ENCODE peak calls at places on chromosomes 13 and 19, in five cellular contexts. W is transverse colon, D is choroid plexus epithelial cell, N is BE2C, T is thoracic aorta. B is an unnamed sample.
A peak's percentile ranks its signal among the peaks of the same experiment; 100 is the strongest.

GRCh38 chr19:33000510-33000909 is 28.5 kb downstream of the FAAP24 start:
- DNase-seq in W (no peak), D (no peak), N (no peak), T (no peak), B (no peak)

GRCh38 chr19:46862974-46863632 is 2.3 kb downstream of the ARHGAP35 start:
- DNase-seq in W (no peak), D (no peak), N (peak; percentile 38), T (no peak), B (no peak)

GRCh38 chr13:31009166-31009565 is 76.7 kb downstream of the TEX26 start:
- DNase-seq in W (no peak), D (peak; percentile 32), N (no peak), T (no peak), B (no peak)

GRCh38 chr19:38023245-38023644 is 116.2 kb downstream of the SIPA1L3 start:
- DNase-seq in W (no peak), D (peak; percentile 46), N (no peak), T (no peak), B (no peak)

GRCh38 chr13:35699181-35699580 is 222.7 kb upstream of the MAB21L1 start:
- DNase-seq in W (no peak), D (peak; percentile 37), N (no peak), T (no peak), B (no peak)

GRCh38 chr13:27403252-27403678 is 21.2 kb upstream of the GTF3A start:
- DNase-seq in W (no peak), D (peak; percentile 69), N (no peak), T (no peak), B (no peak)

GRCh38 chr13:75226092-75226491 is 255.9 kb downstream of the TBC1D4 start:
- DNase-seq in W (no peak), D (no peak), N (no peak), T (no peak), B (peak; percentile 78)

GRCh38 chr13:104301216-104301975 is 1235.2 kb upstream of the SLC10A2 start:
- DNase-seq in W (no peak), D (no peak), N (no peak), T (no peak), B (no peak)

GRCh38 chr13:92164822-92165221 is 766.4 kb downstream of the GPC5 start:
- DNase-seq in W (no peak), D (no peak), N (no peak), T (no peak), B (peak; percentile 42)

GRCh38 chr13:50129065-50129922 is 114.0 kb downstream of the KCNRG start:
- DNase-seq in W (no peak), D (peak; percentile 26), N (no peak), T (no peak), B (no peak)

GRCh38 chr19:1383014-1383310 is 745 bp upstream of the NDUFS7 start:
- DNase-seq in W (no peak), D (no peak), N (no peak), T (no peak), B (no peak)
- TF ChIP-seq CTCF in W (no peak), D (no peak), N (no peak), T (no peak), B (no peak)

GRCh38 chr19:18781885-18782527 is 9.1 kb downstream of the COMP start:
- DNase-seq in W (no peak), D (no peak), N (no peak), T (no peak), B (no peak)
- TF ChIP-seq CTCF in W (no peak), D (no peak), N (no peak), T (no peak), B (no peak)

GRCh38 chr19:35330475-35330874 is 1.5 kb downstream of the CD22 start:
- DNase-seq in W (peak; percentile 26), D (no peak), N (no peak), T (no peak), B (no peak)

GRCh38 chr19:35328851-35329285 is at the start of gene CD22:
- DNase-seq in W (no peak), D (no peak), N (no peak), T (no peak), B (no peak)

GRCh38 chr19:35329323-35329722 is 336 bp downstream of the CD22 start:
- DNase-seq in W (no peak), D (no peak), N (no peak), T (no peak), B (no peak)

GRCh38 chr19:35331551-35332214 is 2.7 kb downstream of the CD22 start:
- DNase-seq in W (no peak), D (no peak), N (no peak), T (no peak), B (no peak)

DNA sequence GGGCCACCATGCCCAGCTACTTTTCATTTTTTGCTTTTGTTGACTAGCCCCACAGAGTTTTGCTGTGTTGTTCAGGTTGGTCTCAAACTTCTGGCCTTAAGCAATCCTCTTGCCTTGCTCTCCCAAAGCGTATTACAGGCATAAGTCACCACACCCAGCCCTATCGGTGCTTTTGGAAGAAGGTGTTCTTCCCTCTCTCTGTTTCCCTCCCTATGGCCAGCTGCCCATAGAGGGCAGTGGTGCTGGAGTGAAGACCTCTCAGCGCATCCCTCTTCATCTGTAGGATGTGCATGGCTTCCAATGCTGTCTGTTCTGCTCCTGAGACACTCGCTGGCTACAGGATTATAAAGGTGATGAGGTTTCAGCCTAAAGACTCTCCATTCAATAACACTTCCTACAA is 1.3 kb upstream of the CD22 start:
- DNase-seq in W (no peak), D (peak; percentile 12), N (no peak), T (no peak), B (peak; percentile 61)
- TF ChIP-seq CTCF in W (no peak), D (peak; percentile 52), N (peak; percentile 64), T (no peak), B (peak; percentile 63)

DNA sequence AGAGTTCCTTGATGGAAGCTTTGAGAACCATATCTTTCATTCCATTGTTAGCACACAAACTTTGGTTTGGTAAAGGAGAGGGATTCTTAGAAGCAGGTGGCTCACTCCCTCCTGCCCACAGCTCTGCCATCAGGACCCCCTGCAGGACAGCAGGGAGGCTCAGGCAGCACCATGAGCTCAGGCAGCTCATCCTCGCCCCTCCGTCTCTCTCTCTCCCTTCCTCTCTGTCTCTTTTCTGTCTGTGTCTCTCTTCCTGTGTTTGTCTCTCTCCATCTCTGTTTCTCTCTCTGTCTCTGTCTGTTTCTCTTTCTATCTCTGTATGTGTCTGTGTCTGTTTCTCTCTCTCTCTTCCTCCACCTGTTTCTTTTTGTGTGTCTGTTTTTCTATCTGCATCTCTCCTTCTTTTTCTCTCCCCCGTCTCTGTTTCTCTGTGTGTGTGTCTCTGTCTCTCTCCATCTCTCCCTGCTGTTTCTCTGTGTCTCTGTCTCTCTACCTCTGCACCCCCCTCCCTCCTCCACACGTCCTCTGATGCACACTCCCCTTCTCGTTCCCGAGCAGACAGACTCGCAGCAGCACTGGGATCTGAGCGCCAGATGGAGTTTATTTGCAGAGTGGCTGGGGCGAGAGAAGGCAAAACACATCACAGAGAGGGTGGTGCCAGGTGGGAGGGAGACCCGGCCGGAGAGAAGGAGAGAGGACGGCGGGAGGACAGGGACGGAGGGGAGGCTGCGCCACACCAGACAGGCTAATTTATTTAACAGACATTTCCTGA is 8.7 kb downstream of the SBK2 start:
- DNase-seq in W (no peak), D (peak; percentile 50), N (peak; percentile 37), T (no peak), B (no peak)
- TF ChIP-seq CTCF in W (no peak), D (peak; percentile 46), N (no peak), T (no peak), B (no peak)

GRCh38 chr19:3563689-3564269 is 6.4 kb upstream of the MFSD12 start:
- DNase-seq in W (no peak), D (no peak), N (no peak), T (no peak), B (no peak)
- TF ChIP-seq CTCF in W (no peak), D (no peak), N (no peak), T (no peak), B (no peak)